ENCODE peak calls at places on chromosomes 13 and 19, in eight cellular contexts. F is kidney glomerular epithelial cell; T is mesendoderm; W is colonic mucosa; Y is dermis blood vessel endothelial cell; J is CD4-positive, alpha-beta T cell; N is HAP-1; H is C1 segment of cervical spinal cord. B is an unnamed sample.

GRCh38 chr19:32817252-32817912 is 52.2 kb downstream of the SLC7A9 start:
- DNase-seq in H (no peak), J (no peak), F (no peak), W (no peak), T (no peak), Y (no peak), N (no peak), B (no peak)

GRCh38 chr19:56053596-56053995 is 67.0 kb downstream of the NLRP5 start:
- DNase-seq in H (no peak), F (no peak), W (no peak), T (no peak), Y (no peak), N (no peak), J (no peak), B (no peak)

GRCh38 chr19:50330365-50331078 is 1.3 kb upstream of the KCNC3 start:
- DNase-seq in N (peak), F (peak), Y (peak), T (peak), H (peak), J (peak), W (peak), B (peak)

GRCh38 chr13:93116809-93117208 is 109.8 kb upstream of the GPC6 start:
- DNase-seq in J (no peak), H (no peak), Y (no peak), N (no peak), T (peak), F (no peak), W (no peak), B (no peak)

GRCh38 chr19:45103625-45104319 is 10.8 kb downstream of the PPP1R37 start:
- DNase-seq in F (peak), H (no peak), T (peak), J (no peak), W (no peak), N (peak), Y (no peak), B (no peak)

GRCh38 chr13:99677388-99677951 is 176.2 kb downstream of the TM9SF2 start:
- DNase-seq in H (no peak), N (no peak), T (no peak), Y (no peak), F (no peak), W (no peak), J (no peak), B (no peak)

GRCh38 chr19:55063492-55063843 is 520 bp upstream of the RDH13 start:
- DNase-seq in H (no peak), T (no peak), F (no peak), Y (no peak), W (no peak), J (no peak), N (no peak), B (no peak)

GRCh38 chr13:72692884-72693514 is 34.4 kb downstream of the MZT1 start:
- DNase-seq in F (no peak), H (no peak), J (no peak), Y (no peak), T (peak), W (no peak), N (no peak), B (no peak)

GRCh38 chr19:46288896-46289588 is 7.8 kb upstream of the HIF3A start:
- DNase-seq in T (no peak), F (peak), Y (peak), W (no peak), H (no peak), N (no peak), J (no peak), B (no peak)

GRCh38 chr13:51118809-51119431 is 7.8 kb upstream of the C13orf42 start:
- DNase-seq in H (no peak), W (no peak), N (no peak), Y (no peak), F (no peak), T (no peak), J (no peak), B (no peak)

B was measured in gastrocnemius medialis.